ENCODE peak calls at places on chromosomes 1 and 21, in six cellular contexts. S is amniotic stem cell; L is renal cortical epithelial cell; Q is midbrain; I is stimulated activated CD4-positive, alpha-beta T cell treated with anti-CD3 and anti-CD28 coated beads, Interleukin-4, amount 100 ng/mL, for 24 hours; X is HFFc6. B is an unnamed sample.

GRCh38 chr1:30919025-30919881 is 10.7 kb upstream of the SDC3 start:
- DNase-seq in S (no peak), L (peak), Q (no peak), I (no peak), X (peak), B (no peak)

GRCh38 chr1:1349256-1350012 is at the start of gene DVL1:
- DNase-seq in S (peak), L (no peak), Q (peak), I (peak), X (peak), B (no peak)

GRCh38 chr1:17027900-17028299 is 16.2 kb upstream of the ATP13A2 start:
- DNase-seq in S (no peak), L (no peak), Q (no peak), I (no peak), X (no peak), B (no peak)

GRCh38 chr1:28783363-28783762 is 28.6 kb upstream of the OPRD1 start:
- DNase-seq in S (no peak), L (no peak), Q (no peak), I (no peak), X (no peak), B (no peak)

GRCh38 chr1:94058766-94059165 is 62.2 kb downstream of the ABCA4 start:
- DNase-seq in S (no peak), L (no peak), Q (no peak), I (no peak), X (no peak), B (no peak)

GRCh38 chr1:241715956-241716355 is 63.9 kb downstream of the WDR64 start:
- DNase-seq in S (no peak), L (peak), Q (no peak), I (no peak), X (no peak), B (no peak)

GRCh38 chr1:92968138-92969032 is 7.1 kb upstream of the DIPK1A start:
- DNase-seq in S (no peak), L (peak), Q (no peak), I (peak), X (no peak), B (no peak)

GRCh38 chr1:241964550-241965241 is 7.1 kb downstream of the BECN2 start:
- DNase-seq in S (no peak), L (no peak), Q (no peak), I (no peak), X (no peak), B (no peak)

GRCh38 chr1:65009176-65009575 is 42.8 kb upstream of the JAK1 start:
- DNase-seq in S (no peak), L (no peak), Q (no peak), I (no peak), X (no peak), B (no peak)

GRCh38 chr1:234408757-234409156 is 35.5 kb downstream of the COA6 start:
- DNase-seq in S (no peak), L (no peak), Q (no peak), I (peak), X (no peak), B (no peak)

GRCh38 chr1:9996624-9997582 is at the start of gene RBP7:
- DNase-seq in S (no peak), L (no peak), Q (no peak), I (peak), X (peak), B (no peak)

GRCh38 chr1:245380790-245381535 is 226.2 kb downstream of the KIF26B start:
- DNase-seq in S (no peak), L (no peak), Q (no peak), I (no peak), X (no peak), B (no peak)

GRCh38 chr1:2563205-2563604 is 7.0 kb downstream of the TNFRSF14 start:
- DNase-seq in S (no peak), L (no peak), Q (no peak), I (no peak), X (no peak), B (no peak)

GRCh38 chr1:224784606-224785328 is 144.7 kb upstream of the DNAH14 start:
- DNase-seq in S (no peak), L (no peak), Q (no peak), I (no peak), X (peak), B (no peak)

GRCh38 chr1:211634931-211635330 is 40.5 kb downstream of the NEK2 start:
- DNase-seq in S (no peak), L (no peak), Q (no peak), I (no peak), X (no peak), B (no peak)

GRCh38 chr21:29335720-29336119 is 37.0 kb downstream of the BACH1 start:
- DNase-seq in S (no peak), L (no peak), Q (no peak), I (no peak), X (no peak), B (no peak)

GRCh38 chr1:156914440-156914856 is 6.0 kb upstream of the LRRC71 start:
- DNase-seq in S (no peak), L (no peak), Q (no peak), I (no peak), X (no peak), B (no peak)

GRCh38 chr1:62621907-62622306 is 24.6 kb downstream of the ANGPTL3 start:
- DNase-seq in S (peak), L (peak), Q (no peak), I (no peak), X (peak), B (peak)

GRCh38 chr1:176206006-176206960 is 803 bp downstream of the COP1 start:
- DNase-seq in S (peak), L (peak), Q (peak), I (peak), X (peak), B (peak)